ENCODE peak calls at places on chromosome 16, in eight cellular contexts. G, R, S, X, W, P, C and B are unnamed samples.

GRCh38 chr16:73739049-73739769 is 557.4 kb upstream of the PSMD7 start:
- DNase-seq in G (no peak), R (no peak), S (peak; percentile 69), X (no peak), W (no peak), P (no peak), C (no peak), B (no peak)

GRCh38 chr16:79390481-79391051 is 210.0 kb downstream of the MAF start:
- DNase-seq in G (no peak), R (no peak), S (no peak), X (no peak), W (no peak), P (no peak), C (no peak), B (no peak)

GRCh38 chr16:84478172-84478948 is 26.1 kb downstream of the MEAK7 start:
- DNase-seq in G (peak; percentile 47), R (no peak), S (peak; percentile 70), X (no peak), W (peak; percentile 55), P (no peak), C (peak; percentile 82), B (peak; percentile 18)

GRCh38 chr16:52016387-52016786 is 530.6 kb downstream of the TOX3 start:
- DNase-seq in G (no peak), R (no peak), S (no peak), X (no peak), W (no peak), P (no peak), C (no peak), B (no peak)

GRCh38 chr16:86052115-86052670 is 153.2 kb downstream of the IRF8 start:
- DNase-seq in G (no peak), R (no peak), S (no peak), X (no peak), W (no peak), P (no peak), C (no peak), B (no peak)

GRCh38 chr16:54879681-54880080 is 51.0 kb upstream of the IRX5 start:
- DNase-seq in G (no peak), R (no peak), S (peak; percentile 71), X (no peak), W (no peak), P (no peak), C (no peak), B (no peak)

GRCh38 chr16:21283521-21284289 is 5.6 kb upstream of the CRYM start:
- DNase-seq in G (peak; percentile 34), R (peak; percentile 59), S (peak; percentile 8), X (peak; percentile 37), W (peak; percentile 47), P (peak; percentile 49), C (peak; percentile 35), B (peak; percentile 16)

GRCh38 chr16:49855822-49856740 is at the start of gene ZNF423:
- DNase-seq in G (no peak), R (peak; percentile 74), S (no peak), X (no peak), W (no peak), P (no peak), C (no peak), B (peak; percentile 31)

GRCh38 chr16:50547340-50547865 is 793 bp upstream of the NKD1 start:
- DNase-seq in G (no peak), R (peak; percentile 71), S (no peak), X (no peak), W (no peak), P (peak; percentile 44), C (no peak), B (peak; percentile 65)

GRCh38 chr16:63037761-63038562 is 1001.7 kb upstream of the CDH8 start:
- DNase-seq in G (no peak), R (no peak), S (no peak), X (no peak), W (no peak), P (no peak), C (no peak), B (no peak)

GRCh38 chr16:48317614-48318013 is 67.6 kb downstream of the SIAH1 start:
- DNase-seq in G (peak; percentile 87), R (no peak), S (peak; percentile 48), X (no peak), W (peak; percentile 64), P (no peak), C (peak; percentile 87), B (peak; percentile 93)

GRCh38 chr16:84141143-84141670 is 3.8 kb downstream of the HSDL1 start:
- DNase-seq in G (no peak), R (no peak), S (no peak), X (no peak), W (no peak), P (no peak), C (no peak), B (peak; percentile 35)

GRCh38 chr16:55169780-55170179 is 154.2 kb upstream of the IRX6 start:
- DNase-seq in G (no peak), R (no peak), S (no peak), X (peak; percentile 32), W (no peak), P (no peak), C (no peak), B (no peak)

GRCh38 chr16:56985288-56985961 is 3.9 kb upstream of the NLRC5 start:
- DNase-seq in G (peak; percentile 83), R (peak; percentile 51), S (peak; percentile 80), X (peak; percentile 49), W (peak; percentile 87), P (peak; percentile 89), C (peak; percentile 78), B (peak; percentile 84)

GRCh38 chr16:4021070-4021779 is 95.0 kb downstream of the ADCY9 start:
- DNase-seq in G (no peak), R (no peak), S (peak; percentile 88), X (peak; percentile 83), W (no peak), P (no peak), C (no peak), B (no peak)

GRCh38 chr16:81238296-81239011 is at the start of gene BCO1:
- DNase-seq in G (peak; percentile 37), R (no peak), S (peak; percentile 70), X (peak; percentile 29), W (peak; percentile 77), P (no peak), C (peak; percentile 78), B (no peak)

GRCh38 chr16:76278086-76278485 is 885 bp downstream of the CNTNAP4 start:
- DNase-seq in G (no peak), R (no peak), S (no peak), X (no peak), W (no peak), P (no peak), C (no peak), B (no peak)

GRCh38 chr16:76277099-76278030 is at the start of gene CNTNAP4:
- DNase-seq in G (no peak), R (no peak), S (no peak), X (no peak), W (no peak), P (peak; percentile 32), C (no peak), B (no peak)

GRCh38 chr16:76280421-76280820 is 3.2 kb downstream of the CNTNAP4 start:
- DNase-seq in G (no peak), R (no peak), S (no peak), X (no peak), W (no peak), P (no peak), C (no peak), B (no peak)

DNA sequence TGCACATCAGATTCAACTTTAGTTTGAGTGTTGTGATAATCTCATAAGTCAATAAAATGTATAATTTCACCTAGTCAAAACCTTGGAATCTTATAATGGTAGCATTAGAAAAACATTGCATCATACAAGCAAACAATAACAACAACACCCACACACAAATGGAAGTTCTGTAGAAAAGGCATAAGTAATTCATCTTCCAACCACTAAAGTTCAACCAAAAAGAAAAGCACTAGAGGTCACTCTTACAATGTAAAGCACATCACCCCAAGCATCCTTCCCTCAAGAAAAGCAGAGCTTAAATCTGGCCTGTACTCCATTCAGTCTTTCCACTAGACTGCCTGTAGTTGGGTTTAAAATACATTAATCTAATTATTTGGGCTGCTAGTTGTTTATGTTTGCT is 1.8 kb downstream of the CNTNAP4 start:
- DNase-seq in G (no peak), R (no peak), S (peak; percentile 5), X (no peak), W (no peak), P (no peak), C (no peak), B (peak; percentile 28)
- TF ChIP-seq CTCF in G (no peak), R (no peak), S (no peak), X (no peak), W (no peak), P (no peak), C (no peak), B (no peak)

GRCh38 chr16:88086571-88087516 is 135.6 kb downstream of the BANP start:
- DNase-seq in G (no peak), R (no peak), S (no peak), X (no peak), W (no peak), P (no peak), C (no peak), B (no peak)
- H3K4me3 ChIP-seq in G (no peak overlapping the region), R (no peak overlapping the region), S (no peak overlapping the region), X (no peak overlapping the region), W (no peak overlapping the region), P (no peak overlapping the region), C (no peak overlapping the region), B (no peak overlapping the region)

DNA sequence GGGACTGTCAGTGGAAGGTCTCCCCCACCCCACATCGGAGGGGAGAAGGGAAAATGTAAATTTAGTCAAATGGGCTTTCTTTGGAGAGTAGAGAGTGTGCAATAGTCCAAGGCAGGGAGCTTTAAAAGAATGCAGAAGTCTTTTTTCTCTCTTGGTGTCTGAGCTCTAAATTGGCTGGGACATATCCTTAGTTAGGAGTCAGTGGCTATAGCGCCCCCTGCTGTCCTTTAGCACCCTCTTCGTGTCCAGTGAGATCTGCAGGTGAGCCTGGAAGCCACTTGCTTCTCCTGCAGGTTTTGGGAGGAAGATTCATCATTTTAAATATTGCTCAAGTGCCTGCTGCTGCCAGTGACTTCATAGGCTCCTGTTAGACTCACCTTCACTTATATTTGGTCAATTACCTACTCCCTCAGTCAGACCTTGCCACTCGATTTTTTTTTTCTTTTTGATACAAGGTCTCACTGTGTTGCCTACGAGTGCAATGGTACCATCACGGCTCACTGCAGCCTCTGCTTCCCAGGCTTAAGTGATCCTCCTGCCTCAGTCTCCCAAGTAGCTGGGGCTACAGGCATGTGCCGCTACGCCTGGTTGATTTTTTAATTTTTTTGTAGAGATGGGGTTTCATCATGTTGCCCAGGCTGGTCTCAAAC is 174.8 kb downstream of the PRKCB start:
- DNase-seq in G (peak; percentile 50), R (peak; percentile 74), S (peak; percentile 48), X (peak; percentile 74), W (peak; percentile 63), P (peak; percentile 75), C (peak; percentile 30), B (peak; percentile 89)
- TF ChIP-seq CTCF in G (peak; percentile 57), R (no peak), S (peak; percentile 70), X (peak; percentile 77), W (peak; percentile 71), P (peak; percentile 62), C (peak; percentile 51), B (peak; percentile 88)

GRCh38 chr16:30941600-30942420 is 7.1 kb upstream of the ORAI3 start:
- DNase-seq in G (peak; percentile 70), R (peak; percentile 77), S (peak; percentile 72), X (peak; percentile 84), W (peak; percentile 72), P (no peak), C (no peak), B (peak; percentile 77)
- H3K4me3 ChIP-seq in G (no peak overlapping the region), R (no peak overlapping the region), S (no peak overlapping the region), X (no peak overlapping the region), W (no peak overlapping the region), P (no peak overlapping the region), C (no peak overlapping the region), B (no peak overlapping the region)

GRCh38 chr16:87812200-87812656 is 46.4 kb upstream of the KLHDC4 start:
- DNase-seq in G (no peak), R (no peak), S (no peak), X (no peak), W (no peak), P (no peak), C (no peak), B (no peak)
- TF ChIP-seq CTCF in G (no peak), R (no peak), S (no peak), X (no peak), W (no peak), P (no peak), C (no peak), B (no peak)